ENCODE peak calls at places on chromosome 19, in four cellular contexts. One of them, this sample, is unnamed.

GRCh38 chr19:1098177-1099051 is 3.2 kb upstream of the POLR2E start:
- DNase-seq in activated T-helper 1 cell treated with Interleukin-2 at 50 U/mL for 16 hours: no peak
- DNase-seq in right cardiac atrium: no peak
- DNase-seq in activated CD4-positive, alpha-beta T cell treated with anti-CD3 and anti-CD28 coated beads for 48 hours: no peak
- DNase-seq in this sample: no peak

GRCh38 chr19:17172624-17173345 is 42.4 kb upstream of the USE1 start:
- DNase-seq in activated T-helper 1 cell treated with Interleukin-2 at 50 U/mL for 16 hours: no peak
- DNase-seq in right cardiac atrium: no peak
- DNase-seq in activated CD4-positive, alpha-beta T cell treated with anti-CD3 and anti-CD28 coated beads for 48 hours: no peak
- DNase-seq in this sample: no peak

GRCh38 chr19:5103061-5103701 is 134.3 kb downstream of the KDM4B start:
- DNase-seq in activated T-helper 1 cell treated with Interleukin-2 at 50 U/mL for 16 hours: no peak
- DNase-seq in right cardiac atrium: peak; percentile 78
- DNase-seq in activated CD4-positive, alpha-beta T cell treated with anti-CD3 and anti-CD28 coated beads for 48 hours: no peak
- DNase-seq in this sample: no peak

GRCh38 chr19:32041681-32042292 is 303.6 kb upstream of the ZNF507 start:
- DNase-seq in activated T-helper 1 cell treated with Interleukin-2 at 50 U/mL for 16 hours: no peak
- DNase-seq in right cardiac atrium: peak; percentile 44
- DNase-seq in activated CD4-positive, alpha-beta T cell treated with anti-CD3 and anti-CD28 coated beads for 48 hours: peak; percentile 60
- DNase-seq in this sample: peak; percentile 76

GRCh38 chr19:12364391-12365093 is 941 bp downstream of the ZNF442 start:
- DNase-seq in activated T-helper 1 cell treated with Interleukin-2 at 50 U/mL for 16 hours: no peak
- DNase-seq in right cardiac atrium: peak; percentile 28
- DNase-seq in activated CD4-positive, alpha-beta T cell treated with anti-CD3 and anti-CD28 coated beads for 48 hours: peak; percentile 7
- DNase-seq in this sample: no peak

GRCh38 chr19:47445937-47446402 is 25.7 kb downstream of the SLC8A2 start:
- DNase-seq in activated T-helper 1 cell treated with Interleukin-2 at 50 U/mL for 16 hours: peak; percentile 52
- DNase-seq in right cardiac atrium: peak; percentile 32
- DNase-seq in activated CD4-positive, alpha-beta T cell treated with anti-CD3 and anti-CD28 coated beads for 48 hours: peak; percentile 52
- DNase-seq in this sample: peak; percentile 84

GRCh38 chr19:29499921-29500590 is 25.7 kb upstream of the VSTM2B start:
- DNase-seq in activated T-helper 1 cell treated with Interleukin-2 at 50 U/mL for 16 hours: no peak
- DNase-seq in right cardiac atrium: no peak
- DNase-seq in activated CD4-positive, alpha-beta T cell treated with anti-CD3 and anti-CD28 coated beads for 48 hours: no peak
- DNase-seq in this sample: no peak

GRCh38 chr19:55146078-55146647 is 2.8 kb downstream of the TNNT1 start:
- DNase-seq in activated T-helper 1 cell treated with Interleukin-2 at 50 U/mL for 16 hours: no peak
- DNase-seq in right cardiac atrium: no peak
- DNase-seq in activated CD4-positive, alpha-beta T cell treated with anti-CD3 and anti-CD28 coated beads for 48 hours: peak; percentile 50
- DNase-seq in this sample: peak; percentile 84

GRCh38 chr19:16330811-16331690 is 6.4 kb downstream of the KLF2 start:
- DNase-seq in activated T-helper 1 cell treated with Interleukin-2 at 50 U/mL for 16 hours: no peak
- DNase-seq in right cardiac atrium: peak; percentile 44
- DNase-seq in activated CD4-positive, alpha-beta T cell treated with anti-CD3 and anti-CD28 coated beads for 48 hours: peak; percentile 47
- DNase-seq in this sample: no peak

GRCh38 chr19:52297601-52298358 is 811 bp downstream of the ZNF480 start:
- DNase-seq in activated T-helper 1 cell treated with Interleukin-2 at 50 U/mL for 16 hours: no peak
- DNase-seq in right cardiac atrium: no peak
- DNase-seq in activated CD4-positive, alpha-beta T cell treated with anti-CD3 and anti-CD28 coated beads for 48 hours: no peak
- DNase-seq in this sample: peak; percentile 50

GRCh38 chr19:51123381-51124186 is 1.1 kb upstream of the SIGLEC9 start:
- DNase-seq in activated T-helper 1 cell treated with Interleukin-2 at 50 U/mL for 16 hours: peak; percentile 25
- DNase-seq in right cardiac atrium: no peak
- DNase-seq in activated CD4-positive, alpha-beta T cell treated with anti-CD3 and anti-CD28 coated beads for 48 hours: peak; percentile 51
- DNase-seq in this sample: no peak

This sample was measured in endodermal cell.